ENCODE peak calls at places on chromosomes 16 and 17, in four cellular contexts. One of them, this sample, is unnamed. For H3K4me1, the result is how much of the 10 kb centered on the place peaks cover.

GRCh38 chr17:38728290-38728831 is 1.8 kb upstream of the CISD3 start:
- DNase-seq in sigmoid colon: no peak
- DNase-seq in prostate gland: no peak
- DNase-seq in spleen: peak
- DNase-seq in this sample: no peak

GRCh38 chr16:165539-166374 is at the start of gene HBM:
- DNase-seq in spleen: no peak
- DNase-seq in prostate gland: no peak
- DNase-seq in sigmoid colon: no peak
- DNase-seq in this sample: no peak

GRCh38 chr17:39663688-39664580 is 1.2 kb upstream of the TCAP start:
- DNase-seq in spleen: peak
- DNase-seq in sigmoid colon: no peak
- DNase-seq in prostate gland: no peak
- DNase-seq in this sample: no peak

GRCh38 chr17:32497431-32498205 is 10.8 kb downstream of the CDK5R1 start:
- DNase-seq in prostate gland: no peak
- DNase-seq in spleen: no peak
- DNase-seq in sigmoid colon: peak
- DNase-seq in this sample: no peak

GRCh38 chr17:35312790-35313711 is 60.4 kb downstream of the SLFN11 start:
- DNase-seq in sigmoid colon: peak
- DNase-seq in spleen: peak
- DNase-seq in prostate gland: peak
- DNase-seq in this sample: no peak

GRCh38 chr16:50474138-50474537 is 74.1 kb upstream of the NKD1 start:
- DNase-seq in spleen: no peak
- DNase-seq in prostate gland: no peak
- DNase-seq in sigmoid colon: no peak
- DNase-seq in this sample: no peak

GRCh38 chr16:2720063-2720455 is at the start of gene PRSS27:
- DNase-seq in spleen: peak
- DNase-seq in sigmoid colon: no peak
- DNase-seq in prostate gland: no peak
- DNase-seq in this sample: no peak

GRCh38 chr16:71807905-71808592 is 585 bp downstream of the AP1G1 start:
- DNase-seq in sigmoid colon: peak
- DNase-seq in prostate gland: peak
- DNase-seq in spleen: no peak
- DNase-seq in this sample: no peak

GRCh38 chr17:81734405-81735055 is 22.4 kb downstream of the SLC25A10 start:
- DNase-seq in prostate gland: no peak
- DNase-seq in sigmoid colon: peak
- DNase-seq in spleen: peak
- DNase-seq in this sample: no peak

GRCh38 chr16:86101135-86101911 is 202.4 kb downstream of the IRF8 start:
- DNase-seq in sigmoid colon: peak
- DNase-seq in prostate gland: no peak
- DNase-seq in spleen: no peak
- DNase-seq in this sample: no peak

GRCh38 chr16:14140916-14141315 is 69.8 kb downstream of the MRTFB start:
- DNase-seq in prostate gland: no peak
- DNase-seq in spleen: no peak
- DNase-seq in sigmoid colon: no peak
- DNase-seq in this sample: no peak

GRCh38 chr17:73609688-73610210 is 34.5 kb downstream of the SDK2 start:
- DNase-seq in spleen: no peak
- DNase-seq in sigmoid colon: no peak
- DNase-seq in prostate gland: no peak
- DNase-seq in this sample: no peak

GRCh38 chr16:52578829-52579193 is 31.9 kb upstream of the TOX3 start:
- DNase-seq in sigmoid colon: no peak
- DNase-seq in spleen: no peak
- DNase-seq in prostate gland: no peak
- DNase-seq in this sample: no peak

DNA sequence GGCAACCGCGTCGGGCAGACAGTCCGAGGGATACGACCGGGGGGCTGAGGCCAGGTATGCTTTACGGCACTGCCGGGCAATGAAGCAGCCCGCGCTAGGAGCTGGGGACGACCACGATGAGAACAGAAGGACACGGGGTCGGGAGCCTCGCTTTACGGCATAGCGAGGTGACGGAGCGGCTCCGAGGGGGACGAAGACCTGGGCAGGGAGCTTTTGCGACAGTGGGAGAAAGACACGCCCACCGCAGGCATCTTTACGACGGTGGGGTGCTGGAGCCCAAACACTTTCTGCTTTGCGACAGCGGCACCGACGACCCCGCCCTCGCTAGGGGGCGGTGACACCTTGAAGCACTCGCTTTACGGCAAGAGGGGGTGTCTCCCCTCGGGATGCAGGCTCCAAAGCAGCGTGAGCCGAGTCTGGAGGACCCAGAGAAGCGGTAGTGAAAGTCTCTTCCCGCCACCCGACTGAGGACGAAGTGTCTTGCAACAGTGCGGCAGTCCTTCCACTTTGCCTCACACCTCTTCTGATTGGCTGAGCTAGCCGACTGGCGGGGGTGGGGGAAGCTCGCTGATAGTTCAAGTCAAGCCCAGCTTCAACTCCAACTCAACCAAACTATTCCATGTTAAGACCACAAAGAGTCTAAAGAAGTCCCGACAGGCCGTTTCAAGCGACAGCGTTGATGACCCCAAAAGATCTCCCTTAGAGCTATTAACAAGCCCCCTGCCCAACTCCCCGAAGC is 394 bp upstream of the NEURL4 start:
- DNase-seq in spleen: peak
- DNase-seq in sigmoid colon: peak
- DNase-seq in prostate gland: peak
- DNase-seq in this sample: peak
- TF ChIP-seq POLR2A in spleen: no peak
- TF ChIP-seq POLR2A in sigmoid colon: peak
- TF ChIP-seq POLR2A in prostate gland: peak
- TF ChIP-seq POLR2A in this sample: peak

DNA sequence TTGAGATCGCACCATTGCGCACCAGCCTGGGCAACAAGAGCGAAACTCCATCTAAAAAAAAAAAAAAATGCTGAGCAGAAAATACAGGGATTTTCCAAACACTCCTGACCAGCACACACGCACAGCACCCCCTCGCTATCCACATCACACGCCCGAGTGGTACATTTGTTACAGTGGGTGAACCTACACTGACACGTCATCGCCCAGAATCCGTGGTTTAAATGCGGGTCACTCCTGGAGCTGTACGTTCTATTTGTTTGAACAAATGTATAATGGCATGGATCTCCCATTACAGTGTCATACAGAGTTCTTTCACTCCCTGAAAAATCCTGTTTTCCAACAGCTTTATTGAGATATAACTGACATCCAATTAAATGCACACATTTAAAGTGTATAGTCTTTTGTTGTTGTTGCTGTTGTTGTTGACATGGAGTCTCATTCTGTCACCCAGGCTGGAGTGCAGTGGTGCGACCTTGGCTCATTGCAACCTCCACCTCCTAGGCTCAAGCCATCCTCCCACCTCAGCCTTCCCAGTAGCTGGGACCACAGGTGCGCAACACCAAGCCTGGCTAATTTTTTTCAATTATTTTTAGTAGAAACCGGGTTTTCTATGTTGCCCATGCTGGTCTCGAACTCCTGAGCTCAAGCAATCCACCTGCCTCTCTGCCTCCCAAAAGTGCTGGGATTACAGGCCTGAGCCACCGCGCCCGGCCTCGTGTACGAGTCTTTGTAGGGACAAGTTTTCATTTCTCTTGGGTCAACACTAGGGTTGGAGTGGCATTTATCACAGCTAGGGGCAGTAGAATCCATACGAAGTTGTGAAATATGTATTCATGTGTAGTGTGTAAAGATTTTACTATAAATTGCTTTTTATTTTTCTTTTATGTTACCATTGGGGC is 4.4 kb upstream of the CARHSP1 start:
- DNase-seq in prostate gland: no peak
- DNase-seq in sigmoid colon: no peak
- DNase-seq in spleen: no peak
- DNase-seq in this sample: no peak
- TF ChIP-seq CTCF in prostate gland: no peak
- TF ChIP-seq CTCF in sigmoid colon: no peak
- TF ChIP-seq CTCF in spleen: no peak
- TF ChIP-seq CTCF in this sample: no peak

GRCh38 chr17:51260237-51260959 is at the start of gene UTP18:
- DNase-seq in prostate gland: peak
- DNase-seq in sigmoid colon: peak
- DNase-seq in spleen: peak
- DNase-seq in this sample: peak
- H3K4me1 ChIP-seq in prostate gland: under half
- H3K4me1 ChIP-seq in sigmoid colon: under half
- H3K4me1 ChIP-seq in spleen: under half
- H3K4me1 ChIP-seq in this sample: under half

GRCh38 chr17:48795444-48796162 is 21.4 kb downstream of the TTLL6 start:
- DNase-seq in sigmoid colon: no peak
- DNase-seq in prostate gland: no peak
- DNase-seq in spleen: no peak
- DNase-seq in this sample: no peak
- TF ChIP-seq POLR2A in sigmoid colon: no peak
- TF ChIP-seq POLR2A in prostate gland: no peak
- TF ChIP-seq POLR2A in spleen: no peak
- TF ChIP-seq POLR2A in this sample: no peak

GRCh38 chr16:28524544-28525179 is 14.1 kb downstream of the NUPR1 start:
- DNase-seq in sigmoid colon: no peak
- DNase-seq in spleen: no peak
- DNase-seq in prostate gland: no peak
- DNase-seq in this sample: no peak
- TF ChIP-seq CTCF in sigmoid colon: no peak
- TF ChIP-seq CTCF in spleen: no peak
- TF ChIP-seq CTCF in prostate gland: no peak
- TF ChIP-seq CTCF in this sample: no peak

GRCh38 chr17:74752415-74752814 is 4.0 kb downstream of the NHERF1 start:
- DNase-seq in prostate gland: no peak
- DNase-seq in spleen: no peak
- DNase-seq in sigmoid colon: no peak
- DNase-seq in this sample: no peak
- H3K4me1 ChIP-seq in prostate gland: under half
- H3K4me1 ChIP-seq in spleen: under half
- H3K4me1 ChIP-seq in sigmoid colon: under half
- H3K4me1 ChIP-seq in this sample: half or more

GRCh38 chr17:75940727-75941441 is at the start of gene FBF1:
- DNase-seq in prostate gland: peak
- DNase-seq in sigmoid colon: peak
- DNase-seq in spleen: peak
- DNase-seq in this sample: peak
- TF ChIP-seq POLR2A in prostate gland: peak
- TF ChIP-seq POLR2A in sigmoid colon: peak
- TF ChIP-seq POLR2A in spleen: peak
- TF ChIP-seq POLR2A in this sample: peak

DNA sequence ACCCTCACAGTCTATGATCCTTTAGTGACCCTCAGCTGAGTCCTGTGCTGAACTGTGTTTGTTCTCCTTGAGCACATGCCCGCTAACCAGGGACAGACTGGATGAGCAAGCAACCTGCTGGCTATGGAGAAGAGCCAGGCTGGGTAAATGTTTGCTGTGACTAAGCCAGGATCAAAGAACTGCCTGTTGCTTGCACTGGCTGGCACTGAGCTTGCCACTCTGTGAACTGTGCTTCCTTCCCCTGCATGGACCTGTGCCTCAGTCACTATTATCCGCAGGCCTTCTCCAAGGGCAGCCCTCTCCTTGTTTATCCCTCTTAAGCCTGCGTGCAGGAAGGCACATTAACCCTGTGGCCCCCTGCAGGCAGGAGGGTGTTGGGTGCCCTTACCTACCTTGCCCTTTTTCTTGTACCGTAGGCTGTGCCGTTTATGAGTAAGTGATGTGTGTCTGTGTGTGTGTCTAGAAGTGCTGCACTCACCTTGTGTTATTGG is 7.4 kb downstream of the PNPO start:
- DNase-seq in sigmoid colon: no peak
- DNase-seq in prostate gland: peak
- DNase-seq in spleen: no peak
- DNase-seq in this sample: no peak
- TF ChIP-seq CTCF in sigmoid colon: no peak
- TF ChIP-seq CTCF in prostate gland: no peak
- TF ChIP-seq CTCF in spleen: no peak
- TF ChIP-seq CTCF in this sample: no peak

This sample was measured in tibial nerve.